ENCODE peak calls at places on chromosomes 12 and 14, in seven cellular contexts. G is NCI-H1694; X is HFFc6; R is NCI-H446; N is amygdala; S is activated CD4-positive, CD25-positive, alpha-beta regulatory T cell; B is skeletal muscle cell. Y is an unnamed sample.
A peak's percentile ranks its signal among the peaks of the same experiment; 100 is the strongest.

GRCh38 chr14:98325761-98326160 is 946.2 kb downstream of the BCL11B start:
- DNase-seq in G (no peak), X (no peak), R (no peak), N (no peak), S (no peak), B (no peak), Y (peak; percentile 96)

GRCh38 chr12:111426341-111427185 is 20.8 kb downstream of the SH2B3 start:
- DNase-seq in G (no peak), X (peak; percentile 49), R (no peak), N (no peak), S (no peak), B (no peak), Y (no peak)

GRCh38 chr12:106213721-106214121 is 34.1 kb downstream of the CKAP4 start:
- DNase-seq in G (no peak), X (peak; percentile 10), R (no peak), N (no peak), S (no peak), B (no peak), Y (no peak)

GRCh38 chr12:47078733-47079364 is 572 bp upstream of the PCED1B start:
- DNase-seq in G (no peak), X (no peak), R (no peak), N (no peak), S (no peak), B (no peak), Y (peak; percentile 52)

GRCh38 chr12:124847113-124847512 is 16.6 kb downstream of the SCARB1 start:
- DNase-seq in G (no peak), X (no peak), R (no peak), N (no peak), S (no peak), B (no peak), Y (no peak)

GRCh38 chr14:20332386-20332945 is 613 bp downstream of the CCNB1IP1 start:
- DNase-seq in G (no peak), X (peak; percentile 12), R (no peak), N (no peak), S (no peak), B (no peak), Y (peak; percentile 17)

GRCh38 chr12:119692410-119692809 is 24.5 kb downstream of the PRKAB1 start:
- DNase-seq in G (peak; percentile 75), X (no peak), R (peak; percentile 82), N (no peak), S (no peak), B (no peak), Y (no peak)

GRCh38 chr12:69105101-69105613 is 134.2 kb upstream of the CPSF6 start:
- DNase-seq in G (no peak), X (no peak), R (no peak), N (no peak), S (no peak), B (no peak), Y (peak; percentile 96)

GRCh38 chr12:77062846-77063461 is 2.4 kb downstream of the E2F7 start:
- DNase-seq in G (no peak), X (peak; percentile 69), R (no peak), N (no peak), S (no peak), B (no peak), Y (no peak)

GRCh38 chr14:103880334-103880985 is 33.1 kb upstream of the PPP1R13B start:
- DNase-seq in G (peak; percentile 86), X (peak; percentile 46), R (peak; percentile 65), N (peak; percentile 27), S (no peak), B (peak; percentile 54), Y (peak; percentile 54)

GRCh38 chr14:55412686-55413085 is 1.1 kb upstream of the ATG14 start:
- DNase-seq in G (no peak), X (no peak), R (no peak), N (no peak), S (no peak), B (no peak), Y (peak; percentile 2)

GRCh38 chr12:48933664-48934311 is 8.5 kb upstream of the FKBP11 start:
- DNase-seq in G (no peak), X (no peak), R (no peak), N (no peak), S (no peak), B (no peak), Y (no peak)

GRCh38 chr12:1117970-1118563 is 127.0 kb downstream of the ERC1 start:
- DNase-seq in G (peak; percentile 82), X (peak; percentile 52), R (peak; percentile 84), N (no peak), S (peak; percentile 35), B (peak; percentile 19), Y (peak; percentile 66)

GRCh38 chr12:72272731-72273498 is 745 bp downstream of the TRHDE start:
- DNase-seq in G (no peak), X (peak; percentile 63), R (no peak), N (no peak), S (no peak), B (no peak), Y (peak; percentile 59)

GRCh38 chr14:24113801-24114535 is 609 bp upstream of the DCAF11 start:
- DNase-seq in G (peak; percentile 73), X (peak; percentile 93), R (peak; percentile 94), N (peak; percentile 86), S (peak; percentile 62), B (peak; percentile 63), Y (peak; percentile 86)

GRCh38 chr14:31229638-31230229 is 22.1 kb upstream of the HECTD1 start:
- DNase-seq in G (no peak), X (peak; percentile 88), R (peak; percentile 18), N (no peak), S (no peak), B (peak; percentile 96), Y (no peak)

GRCh38 chr12:104410786-104411185 is 46.0 kb upstream of the CHST11 start:
- DNase-seq in G (no peak), X (no peak), R (no peak), N (no peak), S (no peak), B (no peak), Y (no peak)

GRCh38 chr12:70365648-70366518 is at the start of gene KCNMB4:
- DNase-seq in G (peak; percentile 20), X (no peak), R (peak; percentile 73), N (peak; percentile 62), S (peak; percentile 41), B (peak; percentile 24), Y (no peak)

GRCh38 chr12:109199324-109199723 is 82.9 kb downstream of the ACACB start:
- DNase-seq in G (no peak), X (no peak), R (no peak), N (no peak), S (no peak), B (no peak), Y (no peak)

GRCh38 chr14:61064210-61064609 is 83.2 kb downstream of the SLC38A6 start:
- DNase-seq in G (peak; percentile 28), X (no peak), R (no peak), N (no peak), S (no peak), B (no peak), Y (no peak)

GRCh38 chr12:85278598-85279448 is 1.2 kb upstream of the ALX1 start:
- DNase-seq in G (no peak), X (no peak), R (no peak), N (no peak), S (no peak), B (no peak), Y (no peak)

GRCh38 chr12:121009744-121010143 is 6.5 kb downstream of the C12orf43 start:
- DNase-seq in G (no peak), X (peak; percentile 40), R (peak; percentile 33), N (no peak), S (no peak), B (peak; percentile 5), Y (peak; percentile 17)

GRCh38 chr12:28253175-28253641 is 63.0 kb downstream of the CCDC91 start:
- DNase-seq in G (no peak), X (no peak), R (no peak), N (no peak), S (peak; percentile 1), B (no peak), Y (peak; percentile 38)

GRCh38 chr12:112794721-112795486 is 3.4 kb downstream of the RPH3A start:
- DNase-seq in G (no peak), X (no peak), R (no peak), N (no peak), S (no peak), B (no peak), Y (no peak)

GRCh38 chr12:113700943-113701342 is 229.3 kb upstream of the LHX5 start:
- DNase-seq in G (no peak), X (peak; percentile 81), R (no peak), N (no peak), S (no peak), B (peak; percentile 18), Y (no peak)

GRCh38 chr14:30272848-30273563 is 286.0 kb upstream of the G2E3 start:
- DNase-seq in G (no peak), X (no peak), R (no peak), N (no peak), S (no peak), B (no peak), Y (no peak)

GRCh38 chr12:3747543-3747942 is 5.4 kb downstream of the CRACR2A start:
- DNase-seq in G (no peak), X (no peak), R (no peak), N (no peak), S (no peak), B (no peak), Y (no peak)

GRCh38 chr12:121934318-121934682 is 15.9 kb downstream of the CFAP251 start:
- DNase-seq in G (no peak), X (no peak), R (no peak), N (no peak), S (no peak), B (no peak), Y (no peak)

GRCh38 chr12:52202361-52203078 is 10.7 kb upstream of the KRT80 start:
- DNase-seq in G (peak; percentile 40), X (no peak), R (peak; percentile 12), N (no peak), S (no peak), B (no peak), Y (peak; percentile 69)

GRCh38 chr14:94696518-94696917 is 73.4 kb downstream of the GSC start:
- DNase-seq in G (no peak), X (no peak), R (no peak), N (no peak), S (no peak), B (no peak), Y (no peak)

GRCh38 chr12:44589697-44590096 is 286.4 kb downstream of the NELL2 start:
- DNase-seq in G (no peak), X (no peak), R (no peak), N (no peak), S (no peak), B (no peak), Y (peak; percentile 2)

GRCh38 chr12:122790393-122791075 is 16.2 kb downstream of the CCDC62 start:
- DNase-seq in G (no peak), X (peak; percentile 43), R (no peak), N (no peak), S (no peak), B (no peak), Y (no peak)

GRCh38 chr12:58288191-58288590 is 346.8 kb downstream of the ATP23 start:
- DNase-seq in G (peak; percentile 42), X (no peak), R (peak; percentile 91), N (no peak), S (no peak), B (peak; percentile 31), Y (no peak)

GRCh38 chr14:87640553-87640952 is 352.4 kb downstream of the GALC start:
- DNase-seq in G (no peak), X (no peak), R (no peak), N (no peak), S (no peak), B (no peak), Y (no peak)

GRCh38 chr12:117587646-117588287 is 226.3 kb upstream of the NOS1 start:
- DNase-seq in G (peak; percentile 24), X (no peak), R (peak; percentile 45), N (no peak), S (peak; percentile 4), B (no peak), Y (peak; percentile 48)